ENCODE peak calls at places on chromosomes 5 and 9, in four cellular contexts. S, F, Z and V are unnamed samples.

GRCh38 chr9:90020277-90020871 is 415.6 kb downstream of the GADD45G start:
- DNase-seq in S (no peak), F (no peak), Z (no peak), V (no peak)

GRCh38 chr9:121326924-121327613 is 43.0 kb downstream of the STOM start:
- DNase-seq in Z (no peak), F (no peak), S (no peak), V (no peak)

GRCh38 chr9:107316795-107317661 is 33.9 kb downstream of the RAD23B start:
- DNase-seq in S (no peak), Z (no peak), F (no peak), V (no peak)

GRCh38 chr5:138874771-138875628 is at the start of gene LRRTM2:
- DNase-seq in Z (no peak), S (no peak), F (no peak), V (no peak)

GRCh38 chr5:10695055-10695649 is 65.9 kb downstream of the DAP start:
- DNase-seq in Z (peak), F (peak), S (peak), V (no peak)

GRCh38 chr9:113957778-113958430 is 81.8 kb downstream of the ZNF618 start:
- DNase-seq in Z (peak), S (no peak), F (no peak), V (peak)

GRCh38 chr5:65483474-65484346 is 2.0 kb upstream of the ADAMTS6 start:
- DNase-seq in F (no peak), Z (peak), S (no peak), V (no peak)

GRCh38 chr5:72829707-72830106 is 13.2 kb downstream of the TNPO1 start:
- DNase-seq in S (no peak), F (no peak), Z (no peak), V (no peak)

GRCh38 chr9:90854637-90855036 is 53.0 kb downstream of the SYK start:
- DNase-seq in Z (peak), S (no peak), F (no peak), V (no peak)

GRCh38 chr9:134005381-134005780 is 13.3 kb upstream of the VAV2 start:
- DNase-seq in Z (no peak), S (no peak), F (no peak), V (no peak)

GRCh38 chr9:113609562-113610318 is 146.2 kb downstream of the RGS3 start:
- DNase-seq in Z (no peak), S (peak), F (peak), V (peak)

GRCh38 chr9:124040935-124041816 is 29.6 kb downstream of the LHX2 start:
- DNase-seq in Z (no peak), F (no peak), S (peak), V (no peak)

GRCh38 chr9:132882616-132883015 is 3.9 kb downstream of the SPACA9 start:
- DNase-seq in F (no peak), Z (no peak), S (no peak), V (no peak)

GRCh38 chr5:93621340-93621872 is 38.4 kb downstream of the NR2F1 start:
- DNase-seq in Z (peak), F (peak), S (peak), V (peak)

GRCh38 chr5:93623153-93623552 is 40.1 kb downstream of the NR2F1 start:
- DNase-seq in F (no peak), S (no peak), Z (no peak), V (no peak)

GRCh38 chr5:93622240-93622885 is 39.3 kb downstream of the NR2F1 start:
- DNase-seq in F (no peak), Z (peak), S (no peak), V (no peak)

DNA sequence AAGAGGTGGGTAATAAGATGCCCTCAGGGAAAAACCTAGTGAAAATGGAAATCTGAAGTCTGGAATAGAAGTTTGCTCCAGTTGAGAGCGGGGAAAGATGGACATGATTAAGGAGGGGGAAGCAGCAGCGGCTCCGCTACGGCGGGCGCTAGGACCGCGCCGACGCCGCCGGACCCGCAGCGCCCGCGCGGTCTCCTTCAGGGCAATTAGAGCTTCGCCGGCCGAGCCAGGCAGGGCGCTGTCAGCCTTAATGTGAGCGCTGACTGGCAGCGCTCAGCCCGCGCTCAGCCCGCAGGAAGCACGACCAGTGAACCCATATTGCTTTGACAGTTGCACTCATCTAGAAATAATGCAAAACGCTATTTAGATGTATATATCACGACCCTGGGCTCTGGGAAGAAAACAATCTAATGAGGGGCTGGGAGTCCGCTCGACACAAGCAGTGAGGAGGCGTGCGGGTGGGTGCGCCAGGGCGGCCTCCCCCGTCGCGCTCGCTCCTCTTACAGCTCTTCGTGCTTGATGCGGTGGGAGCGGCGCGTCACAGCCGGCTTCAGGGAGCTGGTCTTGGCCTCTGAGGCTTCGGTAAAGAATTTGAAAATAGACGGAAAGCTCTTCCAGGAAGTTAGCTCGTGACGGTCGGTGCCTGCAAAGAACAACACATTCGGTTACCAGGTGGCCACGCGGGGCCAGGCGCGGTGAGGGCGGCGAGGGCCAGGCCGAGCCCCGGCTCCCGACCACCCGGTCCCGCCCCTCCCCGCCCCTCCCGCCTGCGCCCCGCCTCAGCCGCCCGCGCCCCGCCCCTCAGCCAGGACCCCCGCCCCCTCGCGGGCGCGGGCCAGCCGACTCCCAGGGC is 37.7 kb downstream of the NR2F1 start:
- DNase-seq in F (peak), Z (peak), S (peak), V (no peak)
- H3K27ac ChIP-seq in F (peak), Z (peak), S (peak), V (peak)

GRCh38 chr9:95755421-95755730 is 120.1 kb upstream of the ERCC6L2 start:
- DNase-seq in F (no peak), S (no peak), Z (no peak), V (no peak)

GRCh38 chr9:95757483-95757882 is 118.0 kb upstream of the ERCC6L2 start:
- DNase-seq in S (no peak), F (no peak), Z (no peak), V (no peak)

GRCh38 chr9:95756101-95756500 is 119.4 kb upstream of the ERCC6L2 start:
- DNase-seq in F (no peak), Z (no peak), S (no peak), V (no peak)

GRCh38 chr9:95754533-95755420 is 120.7 kb upstream of the ERCC6L2 start:
- DNase-seq in F (no peak), S (no peak), Z (no peak), V (no peak)

GRCh38 chr9:95757026-95757425 is 118.5 kb upstream of the ERCC6L2 start:
- DNase-seq in Z (peak), F (no peak), S (no peak), V (no peak)
- TF ChIP-seq CTCF in Z (no peak), F (no peak), S (no peak), V (no peak)

GRCh38 chr9:110047232-110047954 is 160.6 kb downstream of the C9orf152 start:
- DNase-seq in F (no peak), S (no peak), Z (no peak), V (no peak)
- H3K4me3 ChIP-seq in F (peak), S (peak), Z (no peak), V (peak)

GRCh38 chr9:112242147-112242804 is 67.2 kb upstream of the SUSD1 start:
- DNase-seq in S (no peak), Z (peak), F (no peak), V (no peak)
- H3K27ac ChIP-seq in S (no peak), Z (no peak), F (no peak), V (no peak)

GRCh38 chr5:4295663-4296339 is 700.2 kb downstream of the IRX1 start:
- DNase-seq in Z (no peak), S (no peak), F (no peak), V (no peak)
- TF ChIP-seq CTCF in Z (no peak), S (no peak), F (peak), V (no peak)

GRCh38 chr9:126514037-126514821 is 99.5 kb upstream of the LMX1B start:
- DNase-seq in S (peak), Z (peak), F (no peak), V (no peak)

GRCh38 chr9:126511426-126511825 is 102.3 kb upstream of the LMX1B start:
- DNase-seq in F (no peak), S (no peak), Z (no peak), V (no peak)

GRCh38 chr9:126515001-126515872 is 98.5 kb upstream of the LMX1B start:
- DNase-seq in F (no peak), S (peak), Z (no peak), V (no peak)

GRCh38 chr9:126515873-126516505 is 97.7 kb upstream of the LMX1B start:
- DNase-seq in Z (no peak), F (no peak), S (no peak), V (no peak)

DNA sequence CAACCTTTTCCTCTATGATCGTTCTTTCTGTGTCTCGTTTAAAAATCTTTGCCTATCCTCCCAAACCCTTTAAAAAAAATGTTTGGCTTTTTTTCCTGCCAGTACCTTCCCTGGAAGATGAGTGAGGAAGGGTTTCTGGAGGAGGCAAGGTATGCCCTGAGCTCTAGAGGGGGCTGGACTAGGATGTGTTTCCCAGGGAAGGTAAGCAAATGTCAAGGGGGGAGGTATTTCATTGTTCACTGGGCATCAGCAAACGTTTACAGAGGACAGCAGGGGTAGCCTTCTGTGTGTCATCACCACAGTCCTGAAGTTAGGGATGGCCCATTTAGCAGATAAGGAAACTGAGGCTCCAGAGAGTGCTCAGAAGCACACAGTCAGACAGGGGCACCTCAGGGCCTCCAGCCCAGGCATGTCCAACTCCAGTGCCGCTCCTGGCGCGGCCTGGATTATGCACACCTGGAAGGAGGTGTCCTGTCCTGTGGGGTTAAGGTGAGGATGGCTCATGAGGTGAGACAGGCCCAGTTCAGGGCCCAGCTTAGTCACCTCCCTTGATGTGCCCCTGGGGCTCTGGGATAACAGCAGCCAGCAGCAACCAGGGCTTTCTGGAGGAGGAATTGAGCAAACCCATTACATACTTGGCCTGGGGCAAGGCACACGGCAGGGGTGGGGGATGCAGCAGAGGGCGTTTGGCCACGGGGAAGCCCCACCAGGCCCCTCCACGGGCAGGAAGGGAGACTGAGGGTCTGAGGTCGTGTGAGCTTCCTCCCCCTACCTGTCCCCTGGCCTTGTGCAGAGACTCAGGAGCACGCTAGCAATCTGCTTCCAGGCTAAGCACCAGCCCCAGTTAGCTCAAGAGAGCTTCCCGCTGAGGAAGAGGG is 100.3 kb upstream of the LMX1B start:
- DNase-seq in Z (peak), S (peak), F (no peak), V (no peak)
- H3K4me3 ChIP-seq in Z (no peak), S (no peak), F (peak), V (peak)

GRCh38 chr5:36669015-36669651 is 62.7 kb downstream of the SLC1A3 start:
- DNase-seq in F (no peak), S (no peak), Z (no peak), V (no peak)
- H3K27ac ChIP-seq in F (no peak), S (no peak), Z (no peak), V (no peak)

DNA sequence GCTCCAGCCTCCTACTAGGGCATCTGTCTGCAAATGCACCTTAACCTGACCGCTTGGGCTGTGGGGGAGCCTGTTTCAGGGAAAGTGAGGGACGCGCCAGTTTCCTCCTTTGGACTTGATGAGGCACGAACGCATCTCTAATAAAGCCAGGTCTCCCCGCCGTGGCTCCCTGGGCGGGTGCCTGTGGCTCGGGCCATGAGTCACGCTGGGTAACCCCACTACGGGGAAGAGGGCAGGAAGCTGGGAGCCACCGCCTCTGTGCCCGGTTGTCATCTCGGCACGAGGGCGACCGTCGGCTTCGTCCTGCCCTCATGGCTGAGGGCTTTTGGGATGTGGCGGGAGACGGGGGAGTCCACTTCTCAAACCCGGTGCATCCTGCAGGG is 12.1 kb downstream of the NOTCH1 start:
- DNase-seq in Z (no peak), S (peak), F (no peak), V (no peak)
- TF ChIP-seq CTCF in Z (no peak), S (no peak), F (no peak), V (no peak)

GRCh38 chr5:163245584-163245983 is 191.8 kb upstream of the CCNG1 start:
- DNase-seq in Z (no peak), F (no peak), S (no peak), V (no peak)

GRCh38 chr5:163248333-163248732 is 189.1 kb upstream of the CCNG1 start:
- DNase-seq in F (no peak), Z (peak), S (no peak), V (no peak)

GRCh38 chr5:163248856-163249255 is 188.5 kb upstream of the CCNG1 start:
- DNase-seq in Z (peak), S (no peak), F (no peak), V (no peak)

DNA sequence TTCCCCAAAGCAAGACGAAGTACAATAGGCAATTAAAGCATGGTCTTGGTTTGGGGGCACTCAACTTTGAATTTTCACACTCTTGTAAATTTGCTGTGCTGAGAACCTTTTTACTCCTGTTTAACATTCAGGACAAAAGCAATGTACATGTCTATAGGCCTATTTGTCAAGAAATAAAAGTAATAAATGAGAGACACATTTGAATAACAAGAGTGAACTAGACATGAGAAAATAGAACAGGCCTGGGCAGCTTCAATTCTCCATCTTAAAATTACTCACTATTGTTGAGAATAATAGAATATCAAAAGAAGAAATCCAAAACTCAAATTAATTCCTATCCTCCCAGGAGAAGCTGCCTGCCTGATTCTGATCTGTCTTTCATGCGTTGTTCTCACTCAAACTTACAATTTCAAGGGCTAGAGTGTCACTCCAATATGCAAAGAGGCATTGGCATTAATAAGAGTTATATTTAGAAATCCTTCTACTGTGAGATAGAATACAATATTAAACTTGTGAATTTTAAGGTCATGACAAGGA is 192.9 kb upstream of the CCNG1 start:
- DNase-seq in Z (no peak), F (no peak), S (no peak), V (no peak)
- H3K4me3 ChIP-seq in Z (no peak), F (no peak), S (no peak), V (no peak)